ENCODE peak calls at places on chromosomes 2 and 18, in five cellular contexts. F is fibroblast of lung, V is H54, T is NCI-H1092, D is RKO. Y is an unnamed sample.

GRCh38 chr2:202541137-202541536 is 93.6 kb upstream of the FAM117B start:
- DNase-seq in V (no peak), D (no peak), F (no peak), T (peak), Y (no peak)

GRCh38 chr2:74415762-74416395 is 5.5 kb downstream of the C2orf81 start:
- DNase-seq in D (no peak), V (no peak), T (no peak), F (no peak), Y (no peak)

GRCh38 chr2:10217499-10217861 is 85.2 kb upstream of the HPCAL1 start:
- DNase-seq in D (no peak), F (no peak), T (no peak), V (no peak), Y (no peak)

GRCh38 chr18:12408247-12408869 is 629 bp downstream of the PRELID3A start:
- DNase-seq in F (peak), D (peak), V (no peak), T (no peak), Y (peak)

GRCh38 chr2:18546586-18546985 is 13.9 kb downstream of the RDH14 start:
- DNase-seq in T (peak), D (no peak), F (no peak), V (no peak), Y (no peak)

GRCh38 chr2:174038472-174038871 is 73.3 kb upstream of the SP3 start:
- DNase-seq in F (no peak), V (no peak), T (no peak), D (no peak), Y (no peak)

GRCh38 chr2:69798909-69799526 is 30.4 kb upstream of the GMCL1 start:
- DNase-seq in F (peak), V (no peak), T (no peak), D (no peak), Y (no peak)

GRCh38 chr18:49742563-49743295 is 70.6 kb downstream of the ACAA2 start:
- DNase-seq in D (no peak), T (no peak), F (no peak), V (no peak), Y (no peak)